ENCODE peak calls at places on chromosome 1, in five cellular contexts. Y is mammary epithelial cell; V is stimulated activated CD4-positive, alpha-beta T cell treated with anti-CD3 and anti-CD28 coated beads, Interleukin-12 subunit alpha, Interleukin-12 subunit beta, amount 100 ng/mL, for 4 hours; D is ELR; Z is activated CD4-positive, alpha-beta T cell treated with anti-CD3 and anti-CD28 coated beads, Interleukin-2, amount 50 U/mL, for 4 hours. L is an unnamed sample.

GRCh38 chr1:67324068-67324467 is 16.4 kb downstream of the IL12RB2 start:
- DNase-seq in Y (no peak), V (no peak), D (no peak), Z (no peak), L (no peak)

GRCh38 chr1:114524933-114525332 is 13.9 kb upstream of the TRIM33 start:
- DNase-seq in Y (no peak), V (no peak), D (no peak), Z (no peak), L (no peak)

GRCh38 chr1:63868220-63868897 is 94.5 kb downstream of the ROR1 start:
- DNase-seq in Y (peak), V (no peak), D (peak), Z (no peak), L (peak)

GRCh38 chr1:159906960-159907359 is 7.0 kb upstream of the CFAP45 start:
- DNase-seq in Y (no peak), V (no peak), D (no peak), Z (no peak), L (no peak)

GRCh38 chr1:241610056-241610815 is 29.9 kb downstream of the CHML start:
- DNase-seq in Y (no peak), V (no peak), D (no peak), Z (no peak), L (peak)

GRCh38 chr1:32365445-32365844 is 3.1 kb downstream of the TSSK3 start:
- DNase-seq in Y (no peak), V (no peak), D (no peak), Z (no peak), L (no peak)

GRCh38 chr1:46718340-46718726 is 581 bp downstream of the EFCAB14 start:
- DNase-seq in Y (no peak), V (no peak), D (peak), Z (no peak), L (peak)

GRCh38 chr1:154431586-154432373 is 26.6 kb downstream of the IL6R start:
- DNase-seq in Y (peak), V (peak), D (peak), Z (peak), L (peak)

GRCh38 chr1:82453511-82454185 is 652.9 kb downstream of the ADGRL2 start:
- DNase-seq in Y (peak), V (no peak), D (no peak), Z (no peak), L (no peak)

GRCh38 chr1:215594640-215595039 is 27.5 kb downstream of the KCTD3 start:
- DNase-seq in Y (no peak), V (no peak), D (no peak), Z (no peak), L (no peak)

GRCh38 chr1:1061682-1062363 is 12.3 kb downstream of the RNF223 start:
- DNase-seq in Y (no peak), V (no peak), D (no peak), Z (no peak), L (no peak)

GRCh38 chr1:209854196-209854595 is 26.4 kb downstream of the UTP25 start:
- DNase-seq in Y (no peak), V (no peak), D (no peak), Z (no peak), L (no peak)

GRCh38 chr1:229229721-229230135 is 41.2 kb upstream of the RAB4A start:
- DNase-seq in Y (no peak), V (no peak), D (no peak), Z (no peak), L (no peak)

GRCh38 chr1:55869050-55869449 is 653.9 kb upstream of the USP24 start:
- DNase-seq in Y (no peak), V (no peak), D (no peak), Z (no peak), L (peak)

GRCh38 chr1:225845633-225846259 is 35.8 kb downstream of the EPHX1 start:
- DNase-seq in Y (peak), V (peak), D (peak), Z (peak), L (peak)

GRCh38 chr1:155070721-155071556 is 7.4 kb downstream of the EFNA4 start:
- DNase-seq in Y (no peak), V (peak), D (peak), Z (peak), L (peak)

GRCh38 chr1:28506907-28507246 is 1.0 kb downstream of the RCC1 start:
- DNase-seq in Y (no peak), V (no peak), D (no peak), Z (no peak), L (no peak)

GRCh38 chr1:10378071-10378841 is 20.6 kb upstream of the PGD start:
- DNase-seq in Y (peak), V (no peak), D (peak), Z (no peak), L (peak)

GRCh38 chr1:223076382-223076781 is 66.7 kb downstream of the TLR5 start:
- DNase-seq in Y (no peak), V (no peak), D (no peak), Z (no peak), L (no peak)

GRCh38 chr1:245749053-245749452 is 594.3 kb downstream of the KIF26B start:
- DNase-seq in Y (no peak), V (no peak), D (no peak), Z (no peak), L (no peak)

GRCh38 chr1:171817511-171818265 is 23.6 kb upstream of the DNM3 start:
- DNase-seq in Y (peak), V (no peak), D (peak), Z (peak), L (peak)

GRCh38 chr1:183841950-183842816 is 37.3 kb downstream of the RGL1 start:
- DNase-seq in Y (peak), V (no peak), D (peak), Z (peak), L (peak)

GRCh38 chr1:1068374-1069060 is 5.6 kb downstream of the RNF223 start:
- DNase-seq in Y (peak), V (no peak), D (no peak), Z (peak), L (no peak)

GRCh38 chr1:213452504-213452903 is 401.5 kb downstream of the RPS6KC1 start:
- DNase-seq in Y (no peak), V (no peak), D (no peak), Z (no peak), L (no peak)

GRCh38 chr1:45979074-45979777 is 153.2 kb downstream of the PIK3R3 start:
- DNase-seq in Y (peak), V (no peak), D (peak), Z (no peak), L (peak)

GRCh38 chr1:219257751-219258150 is 84.1 kb downstream of the LYPLAL1 start:
- DNase-seq in Y (no peak), V (no peak), D (no peak), Z (no peak), L (no peak)

GRCh38 chr1:218397752-218398339 is 52.7 kb downstream of the TGFB2 start:
- DNase-seq in Y (peak), V (no peak), D (peak), Z (no peak), L (peak)

GRCh38 chr1:22045604-22046228 is 6.8 kb upstream of the CDC42 start:
- DNase-seq in Y (peak), V (no peak), D (peak), Z (no peak), L (peak)

GRCh38 chr1:156508205-156508954 is 7.8 kb upstream of the MEF2D start:
- DNase-seq in Y (no peak), V (no peak), D (no peak), Z (no peak), L (peak)

GRCh38 chr1:150225546-150225945 is 10.4 kb downstream of the ANP32E start:
- DNase-seq in Y (no peak), V (no peak), D (no peak), Z (no peak), L (no peak)

GRCh38 chr1:208149776-208150514 is 94.2 kb downstream of the PLXNA2 start:
- DNase-seq in Y (no peak), V (no peak), D (no peak), Z (no peak), L (no peak)

GRCh38 chr1:41629571-41629970 is 145.1 kb upstream of the EDN2 start:
- DNase-seq in Y (peak), V (no peak), D (peak), Z (no peak), L (peak)

L was measured in M059J.